ENCODE peak calls at places on chromosomes 4 and X, in nine cellular contexts. One of them, this sample, is unnamed.

GRCh38 chr4:147975902-147976301 is 244.0 kb downstream of the ARHGAP10 start:
- DNase-seq in suprapubic skin: no peak
- DNase-seq in SJSA1: peak
- DNase-seq in mammary epithelial cell: peak
- DNase-seq in effector memory CD4-positive, alpha-beta T cell: no peak
- DNase-seq in right cardiac atrium: no peak
- DNase-seq in prostate gland: no peak
- DNase-seq in psoas muscle: no peak
- DNase-seq in body of pancreas: no peak
- DNase-seq in this sample: peak

GRCh38 chrX:125003746-125004446 is 315.8 kb upstream of the TEX13C start:
- DNase-seq in suprapubic skin: no peak
- DNase-seq in SJSA1: no peak
- DNase-seq in mammary epithelial cell: no peak
- DNase-seq in effector memory CD4-positive, alpha-beta T cell: no peak
- DNase-seq in right cardiac atrium: no peak
- DNase-seq in prostate gland: no peak
- DNase-seq in psoas muscle: no peak
- DNase-seq in body of pancreas: no peak
- DNase-seq in this sample: no peak

GRCh38 chrX:29143356-29143755 is 556.1 kb downstream of the IL1RAPL1 start:
- DNase-seq in suprapubic skin: no peak
- DNase-seq in SJSA1: no peak
- DNase-seq in mammary epithelial cell: no peak
- DNase-seq in effector memory CD4-positive, alpha-beta T cell: no peak
- DNase-seq in right cardiac atrium: no peak
- DNase-seq in prostate gland: no peak
- DNase-seq in psoas muscle: no peak
- DNase-seq in body of pancreas: no peak
- DNase-seq in this sample: no peak

GRCh38 chrX:129932792-129933321 is 26.9 kb downstream of the UTP14A start:
- DNase-seq in suprapubic skin: peak
- DNase-seq in SJSA1: peak
- DNase-seq in mammary epithelial cell: no peak
- DNase-seq in effector memory CD4-positive, alpha-beta T cell: no peak
- DNase-seq in right cardiac atrium: peak
- DNase-seq in prostate gland: no peak
- DNase-seq in psoas muscle: peak
- DNase-seq in body of pancreas: peak
- DNase-seq in this sample: no peak

GRCh38 chr4:175716956-175717355 is 95.1 kb downstream of the GPM6A start:
- DNase-seq in suprapubic skin: no peak
- DNase-seq in SJSA1: no peak
- DNase-seq in mammary epithelial cell: no peak
- DNase-seq in effector memory CD4-positive, alpha-beta T cell: no peak
- DNase-seq in right cardiac atrium: no peak
- DNase-seq in prostate gland: no peak
- DNase-seq in psoas muscle: no peak
- DNase-seq in body of pancreas: no peak
- DNase-seq in this sample: no peak

GRCh38 chrX:144918936-144919335 is 328.4 kb upstream of the SPANXN1 start:
- DNase-seq in suprapubic skin: no peak
- DNase-seq in SJSA1: no peak
- DNase-seq in mammary epithelial cell: peak
- DNase-seq in effector memory CD4-positive, alpha-beta T cell: no peak
- DNase-seq in right cardiac atrium: no peak
- DNase-seq in prostate gland: no peak
- DNase-seq in psoas muscle: no peak
- DNase-seq in body of pancreas: no peak
- DNase-seq in this sample: no peak

GRCh38 chr4:39814403-39815185 is 116.7 kb downstream of the UBE2K start:
- DNase-seq in suprapubic skin: peak
- DNase-seq in SJSA1: no peak
- DNase-seq in mammary epithelial cell: peak
- DNase-seq in effector memory CD4-positive, alpha-beta T cell: peak
- DNase-seq in right cardiac atrium: no peak
- DNase-seq in prostate gland: no peak
- DNase-seq in psoas muscle: no peak
- DNase-seq in body of pancreas: no peak
- DNase-seq in this sample: peak

GRCh38 chr4:5125326-5125725 is 74.0 kb downstream of the STK32B start:
- DNase-seq in suprapubic skin: no peak
- DNase-seq in SJSA1: no peak
- DNase-seq in mammary epithelial cell: no peak
- DNase-seq in effector memory CD4-positive, alpha-beta T cell: no peak
- DNase-seq in right cardiac atrium: no peak
- DNase-seq in prostate gland: no peak
- DNase-seq in psoas muscle: peak
- DNase-seq in body of pancreas: no peak
- DNase-seq in this sample: no peak

GRCh38 chr4:41982716-41983115 is 1.2 kb downstream of the DCAF4L1 start:
- DNase-seq in suprapubic skin: no peak
- DNase-seq in SJSA1: no peak
- DNase-seq in mammary epithelial cell: no peak
- DNase-seq in effector memory CD4-positive, alpha-beta T cell: no peak
- DNase-seq in right cardiac atrium: no peak
- DNase-seq in prostate gland: no peak
- DNase-seq in psoas muscle: no peak
- DNase-seq in body of pancreas: no peak
- DNase-seq in this sample: no peak

GRCh38 chr4:41990383-41991111 is at the start of gene SLC30A9:
- DNase-seq in suprapubic skin: peak
- DNase-seq in SJSA1: peak
- DNase-seq in mammary epithelial cell: peak
- DNase-seq in effector memory CD4-positive, alpha-beta T cell: peak
- DNase-seq in right cardiac atrium: peak
- DNase-seq in prostate gland: peak
- DNase-seq in psoas muscle: peak
- DNase-seq in body of pancreas: peak
- DNase-seq in this sample: peak

GRCh38 chr4:41981456-41981855 is at the start of gene DCAF4L1:
- DNase-seq in suprapubic skin: no peak
- DNase-seq in SJSA1: no peak
- DNase-seq in mammary epithelial cell: no peak
- DNase-seq in effector memory CD4-positive, alpha-beta T cell: no peak
- DNase-seq in right cardiac atrium: no peak
- DNase-seq in prostate gland: no peak
- DNase-seq in psoas muscle: no peak
- DNase-seq in body of pancreas: no peak
- DNase-seq in this sample: no peak

GRCh38 chr4:41990029-41990382 is 324 bp upstream of the SLC30A9 start:
- DNase-seq in suprapubic skin: no peak
- DNase-seq in SJSA1: no peak
- DNase-seq in mammary epithelial cell: no peak
- DNase-seq in effector memory CD4-positive, alpha-beta T cell: no peak
- DNase-seq in right cardiac atrium: no peak
- DNase-seq in prostate gland: no peak
- DNase-seq in psoas muscle: no peak
- DNase-seq in body of pancreas: no peak
- DNase-seq in this sample: no peak

GRCh38 chr4:41985151-41985550 is 3.6 kb downstream of the DCAF4L1 start:
- DNase-seq in suprapubic skin: no peak
- DNase-seq in SJSA1: no peak
- DNase-seq in mammary epithelial cell: no peak
- DNase-seq in effector memory CD4-positive, alpha-beta T cell: no peak
- DNase-seq in right cardiac atrium: no peak
- DNase-seq in prostate gland: no peak
- DNase-seq in psoas muscle: no peak
- DNase-seq in body of pancreas: no peak
- DNase-seq in this sample: no peak
- H3K27ac ChIP-seq in suprapubic skin: no peak
- H3K27ac ChIP-seq in SJSA1: no peak
- H3K27ac ChIP-seq in mammary epithelial cell: no peak
- H3K27ac ChIP-seq in effector memory CD4-positive, alpha-beta T cell: no peak
- H3K27ac ChIP-seq in right cardiac atrium: no peak
- H3K27ac ChIP-seq in prostate gland: no peak
- H3K27ac ChIP-seq in psoas muscle: no peak
- H3K27ac ChIP-seq in body of pancreas: no peak
- H3K27ac ChIP-seq in this sample: no peak

DNA sequence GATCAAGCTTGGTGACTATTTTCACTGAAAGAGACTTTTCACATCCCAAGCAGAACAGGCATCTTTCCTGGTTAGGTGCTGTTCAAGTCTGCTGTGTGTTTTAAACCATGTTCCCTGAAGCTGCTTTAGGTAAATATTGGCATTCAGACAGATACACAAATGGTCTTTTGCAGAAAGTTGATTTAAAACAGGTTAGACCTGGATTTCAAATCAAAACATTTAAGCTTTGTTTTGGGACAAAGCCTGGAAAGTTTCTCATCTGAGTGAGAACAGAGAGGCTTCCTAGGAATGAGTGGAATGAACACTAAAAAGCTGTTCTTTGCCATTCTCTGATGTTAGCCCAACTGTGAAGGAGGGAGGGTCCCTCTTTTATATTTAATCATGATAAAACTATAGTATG is 10.1 kb downstream of the ANXA3 start:
- DNase-seq in suprapubic skin: no peak
- DNase-seq in SJSA1: no peak
- DNase-seq in mammary epithelial cell: no peak
- DNase-seq in effector memory CD4-positive, alpha-beta T cell: no peak
- DNase-seq in right cardiac atrium: no peak
- DNase-seq in prostate gland: peak
- DNase-seq in psoas muscle: no peak
- DNase-seq in body of pancreas: no peak
- DNase-seq in this sample: no peak
- H3K27ac ChIP-seq in suprapubic skin: no peak
- H3K27ac ChIP-seq in SJSA1: peak
- H3K27ac ChIP-seq in mammary epithelial cell: peak
- H3K27ac ChIP-seq in effector memory CD4-positive, alpha-beta T cell: no peak
- H3K27ac ChIP-seq in right cardiac atrium: no peak
- H3K27ac ChIP-seq in prostate gland: peak
- H3K27ac ChIP-seq in psoas muscle: no peak
- H3K27ac ChIP-seq in body of pancreas: peak
- H3K27ac ChIP-seq in this sample: no peak

GRCh38 chrX:21907250-21907649 is 33.3 kb upstream of the SMS start:
- DNase-seq in suprapubic skin: no peak
- DNase-seq in SJSA1: no peak
- DNase-seq in mammary epithelial cell: no peak
- DNase-seq in effector memory CD4-positive, alpha-beta T cell: no peak
- DNase-seq in right cardiac atrium: no peak
- DNase-seq in prostate gland: no peak
- DNase-seq in psoas muscle: no peak
- DNase-seq in body of pancreas: no peak
- DNase-seq in this sample: no peak

GRCh38 chrX:21905976-21906375 is 34.5 kb upstream of the SMS start:
- DNase-seq in suprapubic skin: no peak
- DNase-seq in SJSA1: no peak
- DNase-seq in mammary epithelial cell: no peak
- DNase-seq in effector memory CD4-positive, alpha-beta T cell: no peak
- DNase-seq in right cardiac atrium: no peak
- DNase-seq in prostate gland: no peak
- DNase-seq in psoas muscle: no peak
- DNase-seq in body of pancreas: no peak
- DNase-seq in this sample: no peak

GRCh38 chrX:21905209-21905735 is 35.2 kb upstream of the SMS start:
- DNase-seq in suprapubic skin: no peak
- DNase-seq in SJSA1: no peak
- DNase-seq in mammary epithelial cell: no peak
- DNase-seq in effector memory CD4-positive, alpha-beta T cell: no peak
- DNase-seq in right cardiac atrium: no peak
- DNase-seq in prostate gland: no peak
- DNase-seq in psoas muscle: no peak
- DNase-seq in body of pancreas: no peak
- DNase-seq in this sample: no peak
- H3K27ac ChIP-seq in suprapubic skin: no peak
- H3K27ac ChIP-seq in SJSA1: no peak
- H3K27ac ChIP-seq in mammary epithelial cell: no peak
- H3K27ac ChIP-seq in effector memory CD4-positive, alpha-beta T cell: no peak
- H3K27ac ChIP-seq in right cardiac atrium: no peak
- H3K27ac ChIP-seq in prostate gland: no peak
- H3K27ac ChIP-seq in psoas muscle: no peak
- H3K27ac ChIP-seq in body of pancreas: no peak
- H3K27ac ChIP-seq in this sample: no peak

DNA sequence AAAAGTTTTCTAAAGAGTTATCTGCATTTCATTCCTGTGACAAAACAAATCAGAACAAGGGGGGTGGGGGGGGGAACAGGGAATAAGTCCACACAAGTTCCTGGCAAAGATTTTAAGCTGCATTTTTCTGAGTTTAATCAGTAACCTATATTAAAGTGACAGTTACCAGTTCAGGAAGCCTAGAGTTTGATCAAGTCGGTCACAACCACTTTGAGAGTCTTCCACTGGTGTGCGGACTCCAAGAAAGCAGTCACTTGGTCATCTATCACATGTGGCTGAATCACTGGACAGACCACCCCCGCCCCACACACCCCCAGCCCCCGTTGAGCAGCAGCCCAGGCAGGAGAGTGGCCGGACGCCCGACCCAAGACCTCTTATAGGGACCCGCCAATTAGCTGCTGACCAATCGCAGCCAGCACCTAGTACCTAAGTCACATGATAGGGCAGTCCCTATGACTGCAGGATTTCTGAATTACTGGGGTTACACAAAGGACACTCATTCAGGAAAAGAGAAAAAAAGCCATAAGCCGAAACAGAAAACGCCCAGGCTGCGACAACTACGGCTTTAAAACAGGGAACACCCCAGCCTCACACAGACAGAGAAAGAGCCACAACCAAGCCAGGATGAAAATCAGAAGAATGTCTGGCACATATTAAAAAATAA is 569.4 kb upstream of the DIPK2B start:
- DNase-seq in suprapubic skin: peak
- DNase-seq in SJSA1: peak
- DNase-seq in mammary epithelial cell: peak
- DNase-seq in effector memory CD4-positive, alpha-beta T cell: peak
- DNase-seq in right cardiac atrium: peak
- DNase-seq in prostate gland: peak
- DNase-seq in psoas muscle: peak
- DNase-seq in body of pancreas: peak
- DNase-seq in this sample: no peak
- H3K27ac ChIP-seq in suprapubic skin: peak
- H3K27ac ChIP-seq in SJSA1: peak
- H3K27ac ChIP-seq in mammary epithelial cell: peak
- H3K27ac ChIP-seq in effector memory CD4-positive, alpha-beta T cell: peak
- H3K27ac ChIP-seq in right cardiac atrium: peak
- H3K27ac ChIP-seq in prostate gland: peak
- H3K27ac ChIP-seq in psoas muscle: peak
- H3K27ac ChIP-seq in body of pancreas: peak
- H3K27ac ChIP-seq in this sample: peak

DNA sequence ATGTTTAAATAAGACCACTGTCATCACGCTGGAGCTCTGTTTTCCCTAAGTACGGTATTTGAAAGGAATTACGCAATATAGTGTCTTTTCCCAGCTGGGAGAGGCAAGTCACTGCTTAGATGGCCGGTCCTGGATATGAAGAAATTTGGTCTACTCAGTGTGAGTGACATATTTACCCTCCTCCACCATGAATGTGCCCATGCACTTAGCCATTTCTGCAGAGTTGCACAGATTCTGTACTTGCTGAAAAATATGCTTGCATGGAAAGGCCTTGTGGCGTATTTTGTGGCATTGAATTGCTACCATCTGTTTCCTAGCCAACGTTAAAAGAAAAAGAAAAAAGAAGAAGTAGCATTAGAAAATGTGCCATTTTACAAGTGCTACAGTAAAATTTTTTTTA is 73.1 kb downstream of the ADGRL3 start:
- DNase-seq in suprapubic skin: no peak
- DNase-seq in SJSA1: no peak
- DNase-seq in mammary epithelial cell: no peak
- DNase-seq in effector memory CD4-positive, alpha-beta T cell: no peak
- DNase-seq in right cardiac atrium: no peak
- DNase-seq in prostate gland: no peak
- DNase-seq in psoas muscle: no peak
- DNase-seq in body of pancreas: no peak
- DNase-seq in this sample: no peak
- H3K27ac ChIP-seq in suprapubic skin: no peak
- H3K27ac ChIP-seq in SJSA1: no peak
- H3K27ac ChIP-seq in mammary epithelial cell: no peak
- H3K27ac ChIP-seq in effector memory CD4-positive, alpha-beta T cell: no peak
- H3K27ac ChIP-seq in right cardiac atrium: no peak
- H3K27ac ChIP-seq in prostate gland: no peak
- H3K27ac ChIP-seq in psoas muscle: no peak
- H3K27ac ChIP-seq in body of pancreas: no peak
- H3K27ac ChIP-seq in this sample: no peak

GRCh38 chrX:68997911-68998310 is 167.3 kb downstream of the PJA1 start:
- DNase-seq in suprapubic skin: no peak
- DNase-seq in SJSA1: no peak
- DNase-seq in mammary epithelial cell: peak
- DNase-seq in effector memory CD4-positive, alpha-beta T cell: no peak
- DNase-seq in right cardiac atrium: peak
- DNase-seq in prostate gland: peak
- DNase-seq in psoas muscle: no peak
- DNase-seq in body of pancreas: peak
- DNase-seq in this sample: no peak
- H3K27ac ChIP-seq in suprapubic skin: no peak
- H3K27ac ChIP-seq in SJSA1: no peak
- H3K27ac ChIP-seq in mammary epithelial cell: peak
- H3K27ac ChIP-seq in effector memory CD4-positive, alpha-beta T cell: no peak
- H3K27ac ChIP-seq in right cardiac atrium: no peak
- H3K27ac ChIP-seq in prostate gland: no peak
- H3K27ac ChIP-seq in psoas muscle: no peak
- H3K27ac ChIP-seq in body of pancreas: no peak
- H3K27ac ChIP-seq in this sample: peak